ENCODE peak calls at places on chromosomes 12 and 14, in five cellular contexts. P, L, X, D and U are unnamed samples.

GRCh38 chr12:3168775-3169221 is 91.6 kb downstream of the TSPAN9 start:
- DNase-seq in P (no peak), L (no peak), X (peak; percentile 77), D (peak; percentile 11), U (no peak)

GRCh38 chr12:86711716-86712115 is 455.5 kb upstream of the MGAT4C start:
- DNase-seq in P (no peak), L (no peak), X (no peak), D (no peak), U (no peak)

GRCh38 chr12:95262808-95263207 is 45.2 kb downstream of the VEZT start:
- DNase-seq in P (no peak), L (no peak), X (no peak), D (no peak), U (no peak)

GRCh38 chr12:118136559-118137003 is 657 bp downstream of the PEBP1 start:
- DNase-seq in P (peak; percentile 2), L (peak; percentile 75), X (peak; percentile 26), D (peak; percentile 91), U (peak; percentile 38)

GRCh38 chr12:7966558-7966957 is 30.6 kb upstream of the SLC2A3 start:
- DNase-seq in P (no peak), L (no peak), X (no peak), D (no peak), U (no peak)

GRCh38 chr12:2924019-2924418 is 33.3 kb downstream of the TULP3 start:
- DNase-seq in P (no peak), L (no peak), X (no peak), D (no peak), U (no peak)

GRCh38 chr12:42588981-42589464 is 523 bp downstream of the PRICKLE1 start:
- DNase-seq in P (no peak), L (no peak), X (no peak), D (no peak), U (no peak)

GRCh38 chr12:18430425-18431048 is 169.2 kb downstream of the PIK3C2G start:
- DNase-seq in P (no peak), L (peak; percentile 52), X (peak; percentile 9), D (no peak), U (peak; percentile 12)

GRCh38 chr14:67680121-67680602 is 5.7 kb upstream of the VTI1B start:
- DNase-seq in P (no peak), L (no peak), X (no peak), D (no peak), U (no peak)

GRCh38 chr14:23365353-23366162 is 586 bp upstream of the EFS start:
- DNase-seq in P (no peak), L (no peak), X (peak; percentile 64), D (no peak), U (no peak)

GRCh38 chr14:63224196-63224595 is 20.0 kb downstream of the RHOJ start:
- DNase-seq in P (no peak), L (no peak), X (no peak), D (no peak), U (no peak)

GRCh38 chr12:72465940-72466630 is 193.9 kb downstream of the TRHDE start:
- DNase-seq in P (no peak), L (no peak), X (no peak), D (no peak), U (no peak)

GRCh38 chr12:109618091-109618490 is 44.5 kb downstream of the MVK start:
- DNase-seq in P (no peak), L (no peak), X (no peak), D (no peak), U (no peak)

GRCh38 chr12:50581226-50582184 is 76.7 kb downstream of the DIP2B start:
- DNase-seq in P (no peak), L (no peak), X (peak; percentile 24), D (no peak), U (no peak)

GRCh38 chr14:78959674-78960264 is 789.6 kb downstream of the NRXN3 start:
- DNase-seq in P (no peak), L (peak; percentile 87), X (peak; percentile 62), D (peak; percentile 67), U (peak; percentile 81)

GRCh38 chr12:1529862-1530591 is 64.4 kb downstream of the FBXL14 start:
- DNase-seq in P (no peak), L (no peak), X (peak; percentile 33), D (no peak), U (no peak)

GRCh38 chr12:52023976-52024688 is 17.4 kb downstream of the TAMALIN start:
- DNase-seq in P (no peak), L (no peak), X (no peak), D (no peak), U (no peak)

GRCh38 chr14:58702466-58703148 is 64.8 kb downstream of the DACT1 start:
- DNase-seq in P (no peak), L (no peak), X (no peak), D (no peak), U (no peak)

GRCh38 chr12:42145197-42145549 is 499 bp upstream of the GXYLT1 start:
- DNase-seq in P (no peak), L (no peak), X (no peak), D (no peak), U (no peak)

GRCh38 chr12:42968426-42968825 is 378.9 kb upstream of the PRICKLE1 start:
- DNase-seq in P (no peak), L (no peak), X (no peak), D (no peak), U (no peak)

GRCh38 chr12:122738561-122738960 is 7.9 kb upstream of the HCAR1 start:
- DNase-seq in P (no peak), L (no peak), X (no peak), D (no peak), U (no peak)

GRCh38 chr12:123237646-123238329 is 4.6 kb downstream of the MTRFR start:
- DNase-seq in P (no peak), L (peak; percentile 90), X (peak; percentile 60), D (no peak), U (peak; percentile 83)

GRCh38 chr12:118958520-118958919 is 22.8 kb upstream of the SRRM4 start:
- DNase-seq in P (no peak), L (no peak), X (no peak), D (no peak), U (no peak)

GRCh38 chr14:99541677-99542470 is 60.7 kb downstream of the CCNK start:
- DNase-seq in P (no peak), L (no peak), X (no peak), D (no peak), U (no peak)

GRCh38 chr14:70073924-70074566 is 114.7 kb downstream of the SLC8A3 start:
- DNase-seq in P (no peak), L (peak; percentile 75), X (peak; percentile 58), D (peak; percentile 83), U (peak; percentile 10)

GRCh38 chr14:88798161-88798560 is 5.4 kb upstream of the EML5 start:
- DNase-seq in P (no peak), L (no peak), X (no peak), D (no peak), U (no peak)

GRCh38 chr14:54169254-54169924 is 212.8 kb upstream of the BMP4 start:
- DNase-seq in P (no peak), L (no peak), X (no peak), D (no peak), U (peak; percentile 7)

GRCh38 chr14:92581966-92582566 is 68.5 kb downstream of the RIN3 start:
- DNase-seq in P (no peak), L (no peak), X (no peak), D (no peak), U (no peak)

GRCh38 chr14:92770454-92770853 is 22.0 kb upstream of the LGMN start:
- DNase-seq in P (no peak), L (no peak), X (no peak), D (no peak), U (no peak)

GRCh38 chr12:112938751-112939150 is 477 bp downstream of the OAS3 start:
- DNase-seq in P (no peak), L (no peak), X (no peak), D (no peak), U (no peak)

GRCh38 chr12:122200541-122201175 is 2.9 kb upstream of the B3GNT4 start:
- DNase-seq in P (no peak), L (no peak), X (no peak), D (no peak), U (no peak)

GRCh38 chr12:30308010-30308717 is 387.5 kb downstream of the IPO8 start:
- DNase-seq in P (no peak), L (no peak), X (no peak), D (no peak), U (no peak)

GRCh38 chr12:90546511-90546910 is 408.5 kb downstream of the CCER1 start:
- DNase-seq in P (no peak), L (no peak), X (no peak), D (no peak), U (no peak)

GRCh38 chr12:90543841-90544240 is 411.1 kb downstream of the CCER1 start:
- DNase-seq in P (no peak), L (no peak), X (no peak), D (no peak), U (no peak)

GRCh38 chr12:90548595-90548994 is 406.4 kb downstream of the CCER1 start:
- DNase-seq in P (no peak), L (no peak), X (no peak), D (no peak), U (no peak)

GRCh38 chr12:90543393-90543792 is 411.6 kb downstream of the CCER1 start:
- DNase-seq in P (no peak), L (no peak), X (no peak), D (no peak), U (no peak)
- TF ChIP-seq POLR2A in P (no peak), L (no peak), X (no peak), D (no peak), U (no peak)

DNA sequence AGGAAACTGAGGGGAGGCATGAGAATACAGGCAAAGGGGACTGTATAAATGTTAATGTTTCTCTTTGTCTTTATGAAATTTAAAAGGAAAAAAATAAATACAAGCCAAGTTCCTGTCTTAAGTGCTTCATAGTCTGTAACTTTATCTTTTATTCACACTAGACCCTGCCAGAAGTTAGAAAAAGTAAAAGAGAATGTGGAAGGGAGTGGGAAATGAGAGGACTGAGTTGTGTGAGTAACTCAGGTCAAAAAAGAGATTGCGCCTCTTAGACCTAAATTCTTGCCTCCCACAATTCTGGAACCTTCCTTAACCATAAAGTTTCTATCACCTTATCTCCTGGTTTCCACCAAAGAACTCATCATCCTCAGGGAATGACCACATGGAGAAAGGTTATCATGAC is 141.1 kb downstream of the KICS2 start:
- DNase-seq in P (no peak), L (no peak), X (no peak), D (no peak), U (no peak)
- H3K4me1 ChIP-seq in P (peaks cover 52% of the 10 kb centered on the region), L (no peaks in the 10 kb centered on the region), X (peaks cover 7% of the 10 kb centered on the region), D (no peaks in the 10 kb centered on the region), U (no peaks in the 10 kb centered on the region)

DNA sequence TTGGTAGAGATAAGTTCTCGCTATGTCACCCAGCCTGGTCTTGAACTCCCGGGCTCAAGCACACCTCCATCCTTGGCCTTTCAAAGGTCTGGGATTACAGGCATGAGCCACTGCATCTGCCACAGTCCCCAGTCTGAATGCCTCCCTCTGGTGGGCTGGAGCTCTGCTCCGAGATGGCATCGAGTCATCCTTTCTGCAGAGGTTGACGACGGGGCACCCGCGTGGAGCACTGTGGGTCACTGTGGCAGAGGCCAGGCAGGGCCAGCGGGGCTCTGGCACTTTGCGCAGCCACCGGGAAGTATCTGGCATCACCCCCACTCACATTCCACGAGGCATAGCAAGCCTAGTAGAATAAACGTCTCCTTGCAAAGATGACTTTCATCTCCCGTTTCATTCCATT is 163.3 kb upstream of the DIO3 start:
- DNase-seq in P (no peak), L (no peak), X (no peak), D (no peak), U (no peak)
- H3K4me3 ChIP-seq in P (no peak overlapping the region), L (no peak overlapping the region), X (no peak overlapping the region), D (no peak overlapping the region), U (no peak overlapping the region)

GRCh38 chr14:85532570-85532969 is 2.6 kb downstream of the FLRT2 start:
- DNase-seq in P (no peak), L (no peak), X (no peak), D (no peak), U (no peak)
- TF ChIP-seq POLR2A in P (no peak), L (no peak), X (no peak), D (no peak), U (no peak)